ENCODE peak calls at places on chromosomes 16 and 17, in eight cellular contexts. H is stimulated activated CD4-positive, alpha-beta T cell treated with anti-CD3 and anti-CD28 coated beads, TNF-alpha, amount 100 ng/mL, for 48 hours; P is activated CD4-positive, alpha-beta T cell treated with anti-CD3 and anti-CD28 coated beads, Interleukin-2, amount 50 U/mL, for 4 hours; J is activated gamma-delta T cell treated with anti-CD3 and anti-CD28 coated beads, Interleukin-2, amount 50 U/mL, for 16 hours; S is HFFc6; Z is foreskin fibroblast; O is ovary; M is NCI-H460. I is an unnamed sample.

GRCh38 chr17:69111794-69112193 is 29.9 kb downstream of the ABCA6 start:
- DNase-seq in H (no peak), O (no peak), P (no peak), Z (no peak), M (no peak), J (no peak), S (no peak), I (no peak)

GRCh38 chr16:19174478-19174877 is 6.4 kb downstream of the SYT17 start:
- DNase-seq in S (no peak), H (no peak), M (no peak), O (no peak), J (no peak), Z (no peak), P (no peak), I (no peak)

GRCh38 chr17:81702934-81703746 is at the start of gene MRPL12:
- DNase-seq in S (peak; percentile 88), Z (peak; percentile 91), H (peak; percentile 83), J (peak; percentile 86), M (peak; percentile 88), O (peak; percentile 92), P (peak; percentile 81), I (peak; percentile 98)

GRCh38 chr16:74608944-74609343 is 2.0 kb upstream of the GLG1 start:
- DNase-seq in Z (no peak), S (no peak), J (no peak), H (no peak), M (no peak), O (no peak), P (peak; percentile 30), I (no peak)

GRCh38 chr16:57949595-57950238 is 21.2 kb downstream of the CNGB1 start:
- DNase-seq in M (no peak), J (no peak), P (no peak), S (no peak), O (no peak), Z (no peak), H (no peak), I (no peak)

GRCh38 chr17:68228817-68229570 is 18.8 kb upstream of the AMZ2 start:
- DNase-seq in Z (no peak), S (no peak), H (no peak), P (no peak), M (no peak), O (no peak), J (no peak), I (no peak)

GRCh38 chr17:73343168-73343634 is 31.4 kb upstream of the CDC42EP4 start:
- DNase-seq in M (no peak), Z (peak; percentile 87), H (no peak), O (peak; percentile 85), S (no peak), P (no peak), J (no peak), I (peak; percentile 76)

GRCh38 chr17:64500923-64501765 is 4.3 kb upstream of the POLG2 start:
- DNase-seq in M (no peak), O (no peak), J (no peak), P (no peak), S (no peak), H (no peak), Z (no peak), I (no peak)

GRCh38 chr17:77205396-77206124 is 64.8 kb downstream of the SEC14L1 start:
- DNase-seq in S (no peak), J (no peak), Z (no peak), O (no peak), H (no peak), M (no peak), P (no peak), I (no peak)

GRCh38 chr17:69945698-69946185 is 129.3 kb upstream of the KCNJ16 start:
- DNase-seq in M (no peak), J (no peak), O (no peak), P (no peak), Z (peak; percentile 7), S (no peak), H (no peak), I (no peak)

GRCh38 chr16:9408297-9408696 is 316.9 kb downstream of the HAPSTR1 start:
- DNase-seq in H (no peak), P (no peak), M (no peak), S (no peak), J (no peak), Z (no peak), O (no peak), I (no peak)

GRCh38 chr17:65627892-65628622 is 66.6 kb upstream of the AXIN2 start:
- DNase-seq in J (no peak), O (peak; percentile 44), Z (peak; percentile 70), M (peak; percentile 65), H (no peak), S (peak; percentile 53), P (no peak), I (no peak)

GRCh38 chr16:14056970-14057369 is 14.1 kb upstream of the MRTFB start:
- DNase-seq in M (no peak), Z (peak; percentile 15), H (no peak), P (no peak), O (no peak), J (no peak), S (peak; percentile 1), I (no peak)

GRCh38 chr17:55601874-55602364 is 90.7 kb upstream of the SMIM36 start:
- DNase-seq in M (peak; percentile 42), P (no peak), S (peak; percentile 50), O (no peak), H (no peak), Z (no peak), J (no peak), I (peak; percentile 84)

GRCh38 chr16:22847100-22847499 is 33.1 kb downstream of the HS3ST2 start:
- DNase-seq in J (no peak), M (no peak), Z (no peak), P (no peak), S (no peak), H (no peak), O (no peak), I (no peak)